ENCODE peak calls at places on chromosomes 7 and 10, in ten cellular contexts. K is thoracic aorta; L is adipocyte; I is stromal cell of bone marrow; U is T-helper 9 cell; S is GDM1; H is activated naive CD4-positive, alpha-beta T cell; C is neuronal stem cell; J is T-helper 1 cell; W is heart right ventricle. M is an unnamed sample.

GRCh38 chr10:47323636-47324299 is 1.5 kb downstream of the GDF2 start:
- DNase-seq in I (no peak), C (no peak), W (no peak), U (no peak), L (no peak), K (no peak), H (no peak), J (no peak), S (no peak), M (no peak)

GRCh38 chr7:94041529-94041928 is 37.4 kb upstream of the BET1 start:
- DNase-seq in W (no peak), I (no peak), U (no peak), L (peak; percentile 21), S (no peak), H (no peak), C (no peak), K (no peak), J (no peak), M (no peak)

GRCh38 chr7:16669581-16669980 is 23.6 kb downstream of the BZW2 start:
- DNase-seq in L (no peak), I (no peak), W (no peak), K (no peak), C (no peak), J (no peak), S (no peak), H (no peak), U (no peak), M (no peak)

GRCh38 chr10:45001382-45002148 is 842 bp downstream of the ZNF22 start:
- DNase-seq in I (no peak), U (peak; percentile 29), L (peak; percentile 84), J (no peak), W (peak; percentile 75), C (no peak), K (no peak), H (no peak), S (peak; percentile 38), M (no peak)

GRCh38 chr10:122154733-122155366 is 116.2 kb upstream of the BTBD16 start:
- DNase-seq in W (peak; percentile 36), U (no peak), I (no peak), S (no peak), K (peak; percentile 69), C (no peak), L (peak; percentile 85), H (no peak), J (no peak), M (no peak)

GRCh38 chr7:100137851-100138760 is 10.6 kb upstream of the LAMTOR4 start:
- DNase-seq in U (no peak), K (no peak), H (no peak), J (no peak), W (no peak), S (no peak), C (no peak), L (no peak), I (no peak), M (no peak)

GRCh38 chr7:73707045-73707631 is 12.3 kb downstream of the STX1A start:
- DNase-seq in U (no peak), W (peak; percentile 42), J (no peak), C (no peak), L (no peak), H (no peak), S (no peak), K (no peak), I (no peak), M (no peak)

GRCh38 chr7:134470864-134471263 is 12.0 kb upstream of the AKR1B1 start:
- DNase-seq in L (no peak), J (no peak), U (no peak), S (no peak), I (no peak), K (no peak), C (no peak), W (no peak), H (no peak), M (no peak)

GRCh38 chr10:51926336-51926735 is 226.9 kb upstream of the CSTF2T start:
- DNase-seq in U (no peak), H (no peak), J (no peak), S (no peak), L (no peak), W (no peak), I (no peak), C (no peak), K (no peak), M (no peak)

GRCh38 chr7:36079446-36080025 is 73.5 kb upstream of the EEPD1 start:
- DNase-seq in K (no peak), U (no peak), L (no peak), H (no peak), I (no peak), S (no peak), J (no peak), W (no peak), C (no peak), M (no peak)

GRCh38 chr10:54470324-54470631 is 330.8 kb downstream of the PCDH15 start:
- DNase-seq in K (no peak), L (no peak), I (no peak), H (no peak), U (no peak), S (no peak), C (no peak), J (no peak), W (no peak), M (no peak)

GRCh38 chr10:130801784-130802183 is 509.7 kb downstream of the TCERG1L start:
- DNase-seq in L (no peak), U (no peak), C (no peak), S (no peak), H (no peak), K (no peak), I (no peak), W (no peak), J (no peak), M (no peak)

GRCh38 chr7:129840757-129841156 is 112.0 kb downstream of the UBE2H start:
- DNase-seq in I (no peak), L (peak; percentile 32), J (no peak), W (no peak), H (no peak), C (no peak), U (no peak), S (no peak), K (no peak), M (no peak)

GRCh38 chr7:1400351-1400750 is 58.9 kb downstream of the MICALL2 start:
- DNase-seq in S (no peak), W (no peak), U (no peak), C (no peak), K (no peak), J (no peak), L (no peak), H (no peak), I (no peak), M (no peak)

GRCh38 chr7:86991093-86991769 is 68.2 kb downstream of the ELAPOR2 start:
- DNase-seq in C (no peak), W (no peak), S (no peak), J (no peak), H (no peak), K (no peak), L (no peak), U (no peak), I (no peak), M (no peak)

GRCh38 chr10:104281694-104282093 is 12.7 kb downstream of the GSTO2 start:
- DNase-seq in L (no peak), U (no peak), H (no peak), J (no peak), I (no peak), S (no peak), K (no peak), C (no peak), W (no peak), M (no peak)

GRCh38 chr7:155276032-155276799 is 21.5 kb upstream of the INSIG1 start:
- DNase-seq in U (no peak), W (no peak), K (no peak), S (no peak), C (no peak), J (no peak), L (no peak), H (no peak), I (no peak), M (no peak)

GRCh38 chr7:37921340-37921805 is 933 bp downstream of the EPDR1 start:
- DNase-seq in J (no peak), K (no peak), I (no peak), W (no peak), L (peak; percentile 64), H (no peak), S (peak; percentile 61), C (peak; percentile 18), U (no peak), M (no peak)

GRCh38 chr10:111113961-111114830 is 37.4 kb downstream of the ADRA2A start:
- DNase-seq in I (peak; percentile 11), L (no peak), U (no peak), C (no peak), H (no peak), J (no peak), K (no peak), S (peak; percentile 89), W (no peak), M (no peak)

GRCh38 chr7:137743021-137743420 is 103.8 kb downstream of the DGKI start:
- DNase-seq in K (no peak), S (no peak), W (no peak), H (no peak), J (no peak), I (no peak), L (no peak), C (no peak), U (no peak), M (no peak)

GRCh38 chr7:55118426-55118825 is 99.6 kb downstream of the EGFR start:
- DNase-seq in L (no peak), S (no peak), H (no peak), C (no peak), K (no peak), W (no peak), I (no peak), J (no peak), U (no peak), M (no peak)

GRCh38 chr7:149686001-149686400 is 87.4 kb downstream of the ZNF467 start:
- DNase-seq in L (peak; percentile 78), K (no peak), C (no peak), U (no peak), S (no peak), J (no peak), H (no peak), W (no peak), I (peak; percentile 69), M (no peak)

GRCh38 chr7:142384508-142384922 is 126.7 kb upstream of the PRSS58 start:
- DNase-seq in C (no peak), J (no peak), H (peak; percentile 8), U (no peak), W (no peak), L (peak; percentile 76), K (no peak), S (peak; percentile 77), I (peak; percentile 77), M (no peak)

GRCh38 chr7:111030358-111030735 is 60.6 kb upstream of the LRRN3 start:
- DNase-seq in K (no peak), H (no peak), J (no peak), U (no peak), W (no peak), S (no peak), L (peak; percentile 20), C (no peak), I (no peak), M (no peak)

GRCh38 chr7:94059747-94060146 is 55.6 kb upstream of the BET1 start:
- DNase-seq in L (no peak), I (peak; percentile 63), W (no peak), S (no peak), J (no peak), K (no peak), C (no peak), H (no peak), U (no peak), M (no peak)

GRCh38 chr10:14474656-14475055 is 143.9 kb upstream of the FRMD4A start:
- DNase-seq in J (no peak), W (no peak), K (no peak), I (no peak), C (no peak), U (no peak), H (no peak), S (no peak), L (peak; percentile 12), M (no peak)

GRCh38 chr7:35505031-35505430 is 189.9 kb downstream of the HERPUD2 start:
- DNase-seq in W (no peak), S (no peak), H (no peak), J (no peak), U (no peak), I (no peak), C (no peak), L (no peak), K (no peak), M (no peak)

GRCh38 chr10:115049957-115050356 is 43.2 kb upstream of the ATRNL1 start:
- DNase-seq in K (no peak), W (no peak), S (no peak), I (no peak), J (no peak), C (no peak), U (no peak), H (no peak), L (peak; percentile 29), M (no peak)

M was measured in nephron progenitor cell.